ENCODE peak calls at places on chromosomes 7 and 10, in seven cellular contexts. X is stimulated activated CD8-positive, alpha-beta memory T cell treated with anti-CD3 and anti-CD28 coated beads, Interleukin-12 subunit alpha, Interleukin-12 subunit beta, amount 100 ng/mL, for 1 hour; H is bronchial epithelial cell; Y is HT1080; V is NCI-H1694; I is SIG-M5; B is AG08396. S is an unnamed sample.

GRCh38 chr7:144037414-144038096 is 11.2 kb upstream of the OR2A5 start:
- DNase-seq in X (no peak), H (no peak), Y (no peak), V (no peak), I (no peak), B (no peak), S (no peak)

GRCh38 chr7:110418651-110419270 is 672.2 kb upstream of the LRRN3 start:
- DNase-seq in X (no peak), H (no peak), Y (no peak), V (no peak), I (no peak), B (no peak), S (no peak)

GRCh38 chr10:110016037-110016436 is 8.3 kb downstream of the ADD3 start:
- DNase-seq in X (no peak), H (peak), Y (peak), V (no peak), I (no peak), B (no peak), S (peak)

GRCh38 chr7:19747740-19748339 is 25.6 kb downstream of the TMEM196 start:
- DNase-seq in X (no peak), H (peak), Y (peak), V (peak), I (no peak), B (peak), S (peak)

GRCh38 chr10:78952686-78953085 is 116.1 kb upstream of the ZMIZ1 start:
- DNase-seq in X (no peak), H (no peak), Y (no peak), V (no peak), I (no peak), B (peak), S (no peak)

GRCh38 chr7:128878226-128879105 is 15.8 kb downstream of the ATP6V1F start:
- DNase-seq in X (no peak), H (no peak), Y (no peak), V (no peak), I (no peak), B (no peak), S (no peak)

GRCh38 chr10:99730026-99730425 is 1.9 kb downstream of the COX15 start:
- DNase-seq in X (no peak), H (peak), Y (peak), V (no peak), I (no peak), B (no peak), S (no peak)

GRCh38 chr7:22544245-22544644 is 44.3 kb upstream of the STEAP1B start:
- DNase-seq in X (no peak), H (no peak), Y (no peak), V (no peak), I (no peak), B (no peak), S (no peak)

GRCh38 chr7:94432799-94433198 is 38.1 kb downstream of the COL1A2 start:
- DNase-seq in X (no peak), H (no peak), Y (no peak), V (no peak), I (no peak), B (no peak), S (no peak)